ENCODE peak calls at places on chromosome 18, in eight cellular contexts. S is upper lobe of left lung, Q is HCT116, U is body of pancreas, V is heart left ventricle, M is tibial nerve, O is adrenal gland, X is NB4. A is an unnamed sample.
A peak's percentile ranks its signal among the peaks of the same experiment; 100 is the strongest.

GRCh38 chr18:64203295-64203694 is 54.4 kb upstream of the LINC00305 start:
- DNase-seq in S (no peak), Q (no peak), U (no peak), V (no peak), M (no peak), O (no peak), X (no peak), A (no peak)

GRCh38 chr18:71336811-71337210 is 1048.0 kb downstream of the SOCS6 start:
- DNase-seq in S (no peak), Q (no peak), U (no peak), V (no peak), M (no peak), O (peak; percentile 8), X (no peak), A (no peak)

GRCh38 chr18:9571546-9571945 is 42.8 kb downstream of the PPP4R1 start:
- DNase-seq in S (no peak), Q (no peak), U (no peak), V (no peak), M (no peak), O (no peak), X (no peak), A (no peak)

GRCh38 chr18:30094556-30094955 is 948.0 kb downstream of the DSC3 start:
- DNase-seq in S (no peak), Q (no peak), U (no peak), V (no peak), M (no peak), O (no peak), X (no peak), A (no peak)

GRCh38 chr18:848062-848795 is 36.2 kb upstream of the YES1 start:
- DNase-seq in S (no peak), Q (no peak), U (no peak), V (no peak), M (no peak), O (no peak), X (no peak), A (no peak)

GRCh38 chr18:79852561-79853302 is 55.0 kb downstream of the KCNG2 start:
- DNase-seq in S (peak; percentile 44), Q (no peak), U (no peak), V (no peak), M (no peak), O (no peak), X (no peak), A (no peak)

GRCh38 chr18:68397241-68398035 is 317.5 kb downstream of the TMX3 start:
- DNase-seq in S (no peak), Q (no peak), U (no peak), V (no peak), M (no peak), O (no peak), X (no peak), A (no peak)

GRCh38 chr18:46293699-46294300 is 189.6 kb downstream of the HAUS1 start:
- DNase-seq in S (no peak), Q (no peak), U (no peak), V (no peak), M (no peak), O (no peak), X (no peak), A (peak; percentile 42)

GRCh38 chr18:48813833-48814489 is 136.8 kb downstream of the SMAD7 start:
- DNase-seq in S (no peak), Q (no peak), U (peak; percentile 3), V (no peak), M (peak; percentile 39), O (no peak), X (no peak), A (peak; percentile 83)

GRCh38 chr18:48674758-48675157 is 135.9 kb downstream of the CTIF start:
- DNase-seq in S (no peak), Q (no peak), U (no peak), V (no peak), M (no peak), O (no peak), X (no peak), A (no peak)

DNA sequence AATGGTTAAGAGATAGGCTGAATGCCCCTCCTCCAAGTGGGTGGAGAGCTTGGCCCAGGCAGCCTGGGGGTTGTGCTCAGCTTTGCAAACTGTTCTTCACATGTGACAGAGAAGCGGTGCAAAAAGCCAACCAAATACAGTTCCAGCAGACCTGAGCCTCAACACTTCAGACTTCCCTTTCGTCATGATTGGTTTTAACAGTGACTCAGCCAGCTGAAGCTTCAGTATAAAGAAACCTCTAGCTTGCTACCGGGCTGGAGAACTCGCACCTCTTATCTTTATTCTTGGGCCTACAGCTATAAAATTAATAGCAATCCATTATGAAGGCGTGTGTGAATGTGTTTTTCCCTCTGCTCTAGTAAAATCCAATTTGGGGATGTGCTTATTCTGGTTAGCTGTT is 20.0 kb downstream of the SETBP1 start:
- DNase-seq in S (no peak), Q (no peak), U (peak; percentile 51), V (no peak), M (no peak), O (no peak), X (peak; percentile 2), A (no peak)
- H3K4me3 ChIP-seq in S (no peak overlapping the region), Q (no peak overlapping the region), U (no peak overlapping the region), V (no peak overlapping the region), M (no peak overlapping the region), O (no peak overlapping the region), X (no peak overlapping the region), A (no peak overlapping the region)

GRCh38 chr18:54224379-54225014 is at the start of gene MBD2:
- DNase-seq in S (peak; percentile 99), Q (peak; percentile 89), U (peak; percentile 96), V (peak; percentile 94), M (peak; percentile 82), O (peak; percentile 94), X (peak; percentile 95), A (peak; percentile 98)

GRCh38 chr18:54220406-54220805 is 4.1 kb downstream of the MBD2 start:
- DNase-seq in S (no peak), Q (no peak), U (no peak), V (no peak), M (no peak), O (no peak), X (no peak), A (no peak)

GRCh38 chr18:54222922-54223567 is 1.4 kb downstream of the MBD2 start:
- DNase-seq in S (no peak), Q (peak; percentile 12), U (no peak), V (no peak), M (no peak), O (peak; percentile 9), X (peak; percentile 26), A (no peak)

GRCh38 chr18:54228364-54228763 is 3.9 kb upstream of the MBD2 start:
- DNase-seq in S (no peak), Q (no peak), U (no peak), V (no peak), M (no peak), O (no peak), X (no peak), A (no peak)

DNA sequence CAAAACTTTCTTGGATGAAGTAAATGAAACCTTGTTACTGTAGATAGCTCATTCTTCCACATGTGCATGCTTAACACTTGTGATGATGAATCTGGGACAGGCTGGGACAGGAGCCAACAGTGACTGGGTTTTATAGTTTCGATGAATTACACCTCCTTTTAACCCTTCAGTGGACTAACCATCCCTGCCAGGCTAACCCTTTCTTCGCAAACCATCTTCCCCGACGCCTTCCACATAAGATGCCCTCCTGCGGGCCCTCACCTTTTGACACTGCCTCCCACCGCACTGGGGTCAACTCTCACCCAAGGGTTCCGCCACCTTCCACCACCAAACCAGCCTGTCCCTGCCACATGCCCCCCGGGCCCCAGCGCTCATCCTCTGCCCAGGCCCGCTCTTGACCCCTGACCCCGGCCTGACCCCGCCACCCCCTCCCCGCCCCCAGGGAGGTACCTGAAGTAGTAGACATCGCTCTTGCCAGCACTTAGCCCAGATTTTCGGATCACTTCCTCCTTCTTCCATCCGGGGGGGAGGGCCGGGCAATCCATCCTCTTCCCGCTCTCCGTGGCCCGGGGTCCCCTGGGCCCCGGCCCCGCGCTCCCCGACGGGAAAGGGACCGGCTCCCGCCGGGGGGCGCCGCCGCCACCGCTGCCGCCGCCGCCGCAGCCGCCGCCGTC is 764 bp downstream of the MBD2 start:
- DNase-seq in S (no peak), Q (peak; percentile 59), U (peak; percentile 87), V (peak; percentile 48), M (peak; percentile 70), O (peak; percentile 87), X (peak; percentile 63), A (peak; percentile 87)
- TF ChIP-seq CTCF in S (no peak), Q (no peak), U (no peak), V (no peak), M (no peak), O (no peak), X (no peak), A (no peak)

GRCh38 chr18:3293196-3293951 is 31.4 kb downstream of the MYL12B start:
- DNase-seq in S (no peak), Q (no peak), U (no peak), V (no peak), M (no peak), O (no peak), X (no peak), A (no peak)

GRCh38 chr18:3294435-3295080 is 32.6 kb downstream of the MYL12B start:
- DNase-seq in S (no peak), Q (no peak), U (no peak), V (no peak), M (no peak), O (no peak), X (no peak), A (no peak)

GRCh38 chr18:3297025-3297984 is 35.4 kb downstream of the MYL12B start:
- DNase-seq in S (peak; percentile 61), Q (peak; percentile 94), U (peak; percentile 94), V (peak; percentile 79), M (peak; percentile 71), O (peak; percentile 94), X (peak; percentile 94), A (peak; percentile 88)
- TF ChIP-seq POLR2A in S (no peak), Q (peak; percentile 95), U (peak; percentile 76), V (no peak), M (no peak), O (no peak), X (peak; percentile 64), A (no peak)

DNA sequence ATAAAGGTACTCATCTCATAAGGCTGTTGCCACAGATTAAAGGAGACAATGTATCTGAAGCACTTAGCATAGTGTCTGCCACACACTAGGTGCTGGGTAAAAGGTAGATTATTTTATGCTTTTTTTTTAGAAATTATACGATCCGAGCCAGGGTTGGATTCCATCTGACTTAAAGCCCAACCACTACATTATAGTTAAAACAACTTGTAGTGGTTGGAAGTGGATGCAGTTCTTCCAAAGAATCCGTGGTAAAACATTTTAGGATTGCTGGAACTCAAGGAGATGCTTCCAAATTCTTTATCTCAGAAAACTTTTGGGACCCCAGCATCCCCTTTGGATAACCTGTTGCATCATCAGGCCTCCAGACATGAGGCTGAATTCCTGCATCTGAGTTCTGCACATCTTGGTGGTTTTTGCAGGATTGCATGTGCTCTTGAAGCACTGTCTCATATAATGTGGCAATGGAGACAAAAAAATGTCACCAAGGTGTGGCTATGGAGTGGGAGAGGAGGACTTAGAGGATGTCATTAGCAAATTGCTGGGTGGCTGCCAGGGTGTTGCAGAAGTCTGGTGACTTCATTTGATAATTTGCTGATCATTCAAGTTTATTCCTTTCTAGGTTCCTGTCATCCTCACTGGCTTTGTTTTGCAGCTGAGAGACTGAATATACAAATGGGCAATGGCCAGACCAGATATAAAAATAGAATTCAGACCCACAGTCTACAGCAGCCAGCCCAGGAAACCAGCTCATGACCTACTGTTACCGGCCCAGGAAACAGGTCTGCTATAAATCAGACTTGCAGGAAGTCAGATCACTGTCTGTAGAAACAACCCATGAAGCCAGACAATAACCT is 207.8 kb downstream of the BCL2 start:
- DNase-seq in S (no peak), Q (no peak), U (peak; percentile 28), V (no peak), M (peak; percentile 25), O (peak; percentile 19), X (peak; percentile 86), A (peak; percentile 91)
- H3K4me3 ChIP-seq in S (no peak overlapping the region), Q (no peak overlapping the region), U (no peak overlapping the region), V (no peak overlapping the region), M (no peak overlapping the region), O (no peak overlapping the region), X (no peak overlapping the region), A (no peak overlapping the region)